ENCODE peak calls at places on chromosomes 6 and 20, in nine cellular contexts. P is body of pancreas, J is stomach, C is IMR-90, T is SJCRH30, W is astrocyte, H is PC-9, G is ovary, X is heart left ventricle. Z is an unnamed sample. For H3K4me1, the result is how much of the 10 kb centered on the place peaks cover.

GRCh38 chr20:60214901-60215522 is 256.8 kb downstream of the CDH26 start:
- DNase-seq in P (no peak), J (no peak), C (no peak), T (no peak), W (no peak), H (no peak), G (no peak), X (no peak), Z (no peak)

GRCh38 chr6:33672808-33673207 is 38.7 kb downstream of the UQCC2 start:
- DNase-seq in P (peak), J (no peak), C (peak), T (peak), W (peak), H (peak), G (peak), X (peak), Z (peak)

GRCh38 chr20:46520540-46520939 is 7.2 kb upstream of the ZNF334 start:
- DNase-seq in P (no peak), J (no peak), C (no peak), T (no peak), W (no peak), H (no peak), G (no peak), X (no peak), Z (no peak)

GRCh38 chr20:46131396-46131795 is 13.3 kb downstream of the CD40 start:
- DNase-seq in P (no peak), J (no peak), C (peak), T (no peak), W (peak), H (no peak), G (no peak), X (no peak), Z (no peak)

GRCh38 chr6:163839296-163839695 is 424.8 kb downstream of the QKI start:
- DNase-seq in P (no peak), J (no peak), C (no peak), T (no peak), W (no peak), H (no peak), G (no peak), X (no peak), Z (no peak)

GRCh38 chr6:63451238-63451637 is 121.0 kb upstream of the LOC128125822 start:
- DNase-seq in P (no peak), J (no peak), C (no peak), T (no peak), W (no peak), H (no peak), G (no peak), X (no peak), Z (no peak)

GRCh38 chr6:1383729-1384548 is 5.4 kb upstream of the FOXF2 start:
- DNase-seq in P (no peak), J (no peak), C (no peak), T (no peak), W (no peak), H (no peak), G (no peak), X (no peak), Z (no peak)

GRCh38 chr6:168609026-168609685 is 168.2 kb downstream of the SMOC2 start:
- DNase-seq in P (no peak), J (no peak), C (no peak), T (no peak), W (no peak), H (no peak), G (no peak), X (no peak), Z (no peak)

GRCh38 chr20:20820780-20821495 is 108.5 kb upstream of the RALGAPA2 start:
- DNase-seq in P (no peak), J (no peak), C (no peak), T (peak), W (no peak), H (no peak), G (no peak), X (no peak), Z (no peak)

GRCh38 chr6:62283828-62284411 is 2.1 kb downstream of the KHDRBS2 start:
- DNase-seq in P (no peak), J (no peak), C (peak), T (no peak), W (no peak), H (no peak), G (no peak), X (no peak), Z (no peak)

GRCh38 chr6:136343700-136344099 is 54.1 kb upstream of the BCLAF1 start:
- DNase-seq in P (no peak), J (no peak), C (no peak), T (no peak), W (no peak), H (no peak), G (no peak), X (no peak), Z (no peak)

GRCh38 chr6:166565084-166565651 is 21.3 kb downstream of the RAMACL start:
- DNase-seq in P (no peak), J (no peak), C (no peak), T (no peak), W (no peak), H (no peak), G (no peak), X (no peak), Z (no peak)

GRCh38 chr6:161658216-161658615 is 384.4 kb upstream of the AGPAT4 start:
- DNase-seq in P (no peak), J (no peak), C (no peak), T (no peak), W (no peak), H (no peak), G (no peak), X (no peak), Z (no peak)

GRCh38 chr20:49811825-49812462 is 684 bp upstream of the SLC9A8 start:
- DNase-seq in P (no peak), J (no peak), C (peak), T (peak), W (peak), H (no peak), G (peak), X (no peak), Z (no peak)

GRCh38 chr20:49813305-49813974 is 812 bp downstream of the SLC9A8 start:
- DNase-seq in P (no peak), J (no peak), C (no peak), T (no peak), W (no peak), H (no peak), G (no peak), X (no peak), Z (no peak)

GRCh38 chr20:49810491-49811190 is 2.0 kb upstream of the SLC9A8 start:
- DNase-seq in P (no peak), J (no peak), C (no peak), T (no peak), W (no peak), H (peak), G (no peak), X (no peak), Z (no peak)

GRCh38 chr20:49812463-49813304 is at the start of gene SLC9A8:
- DNase-seq in P (peak), J (peak), C (peak), T (peak), W (peak), H (peak), G (peak), X (peak), Z (peak)

GRCh38 chr20:49814057-49814675 is 1.5 kb downstream of the SLC9A8 start:
- DNase-seq in P (no peak), J (no peak), C (no peak), T (no peak), W (no peak), H (no peak), G (no peak), X (no peak), Z (no peak)
- H3K4me3 ChIP-seq in P (no peak), J (no peak), C (no peak), T (no peak), W (peak), H (peak), G (no peak), X (peak), Z (no peak)

GRCh38 chr20:63856111-63856511 is 5.2 kb upstream of the ABHD16B start:
- DNase-seq in P (no peak), J (no peak), C (no peak), T (no peak), W (no peak), H (no peak), G (peak), X (no peak), Z (no peak)
- H3K4me1 ChIP-seq in P (under half), J (half or more), C (under half), T (under half), W (under half), H (under half), G (under half), X (half or more), Z (under half)

DNA sequence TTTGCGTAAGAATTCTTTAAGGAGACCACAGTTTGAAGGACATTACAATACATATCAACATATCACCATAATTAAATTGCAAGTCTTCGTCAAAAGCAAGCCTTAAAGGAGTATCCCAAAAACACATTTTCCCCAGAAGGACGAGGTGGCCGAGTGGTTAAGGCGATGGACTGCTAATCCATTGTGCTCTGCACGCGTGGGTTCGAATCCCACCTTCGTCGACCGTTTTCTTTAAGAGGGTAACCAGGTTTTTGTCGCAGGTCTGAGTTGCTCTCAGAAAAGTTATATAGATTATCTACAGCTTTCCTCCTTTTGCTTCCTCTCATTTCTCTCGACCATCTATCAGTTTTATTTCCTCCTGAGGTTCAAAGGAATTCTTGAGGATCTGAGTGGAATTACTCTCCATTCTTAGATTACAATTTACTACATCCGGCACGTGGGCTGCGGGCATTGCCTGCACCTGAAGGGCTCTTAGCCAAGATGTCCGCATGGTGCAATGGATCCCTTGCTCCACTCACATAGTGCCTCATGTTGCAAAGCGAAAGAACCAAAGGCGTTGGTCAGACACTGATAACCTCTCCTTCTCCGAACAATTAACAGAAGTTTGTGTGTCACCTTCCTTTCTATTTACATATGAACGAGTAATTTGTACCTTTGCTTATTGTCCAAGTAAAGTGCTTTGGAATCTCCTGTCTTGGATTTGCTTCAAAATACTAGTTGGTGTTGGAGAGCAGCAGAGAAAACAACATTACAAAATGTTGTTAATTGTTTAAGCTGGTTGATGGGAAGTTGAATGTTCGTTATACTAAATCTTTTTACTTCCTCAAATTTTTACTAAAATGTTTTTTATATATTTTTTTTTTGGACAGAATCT is 14.0 kb downstream of the POM121L2 start:
- DNase-seq in P (no peak), J (no peak), C (peak), T (no peak), W (peak), H (peak), G (no peak), X (no peak), Z (peak)
- H3K4me3 ChIP-seq in P (no peak), J (no peak), C (peak), T (no peak), W (peak), H (peak), G (no peak), X (no peak), Z (peak)

GRCh38 chr6:132354517-132355167 is 46.6 kb downstream of the MOXD1 start:
- DNase-seq in P (no peak), J (peak), C (no peak), T (peak), W (no peak), H (no peak), G (no peak), X (no peak), Z (peak)
- H3K4me1 ChIP-seq in P (under half), J (under half), C (under half), T (under half), W (under half), H (under half), G (under half), X (under half), Z (under half)

DNA sequence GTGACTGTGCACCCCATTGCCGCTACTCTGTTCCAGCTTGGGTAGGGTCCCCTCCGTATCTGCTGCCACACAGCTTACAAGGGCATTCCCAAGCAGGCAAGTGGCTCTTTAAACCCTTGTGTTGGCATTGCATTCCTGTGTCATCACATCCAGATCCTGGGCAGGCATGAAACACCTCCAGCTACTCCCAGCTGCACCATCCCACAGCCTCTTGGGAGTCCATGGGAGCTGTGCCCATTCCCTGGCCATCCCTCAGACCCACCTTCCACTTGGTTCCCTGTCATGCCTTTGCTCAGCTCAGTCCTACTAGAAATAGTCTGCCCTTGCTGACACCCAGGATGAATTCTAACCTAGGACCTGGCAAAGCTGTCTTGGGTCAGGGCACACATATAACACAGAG is 87.7 kb downstream of the PSMG4 start:
- DNase-seq in P (no peak), J (no peak), C (no peak), T (no peak), W (no peak), H (no peak), G (no peak), X (no peak), Z (no peak)
- H3K4me3 ChIP-seq in P (no peak), J (no peak), C (no peak), T (no peak), W (no peak), H (no peak), G (no peak), X (no peak), Z (no peak)

GRCh38 chr6:7165002-7165735 is 57.4 kb downstream of the RREB1 start:
- DNase-seq in P (no peak), J (peak), C (peak), T (no peak), W (peak), H (no peak), G (no peak), X (no peak), Z (no peak)

GRCh38 chr6:7164536-7165001 is 56.8 kb downstream of the RREB1 start:
- DNase-seq in P (no peak), J (no peak), C (no peak), T (no peak), W (no peak), H (no peak), G (no peak), X (no peak), Z (no peak)

GRCh38 chr6:7163661-7164071 is 55.9 kb downstream of the RREB1 start:
- DNase-seq in P (no peak), J (no peak), C (no peak), T (no peak), W (no peak), H (no peak), G (no peak), X (no peak), Z (no peak)

GRCh38 chr6:7166410-7167293 is 58.9 kb downstream of the RREB1 start:
- DNase-seq in P (no peak), J (no peak), C (peak), T (peak), W (peak), H (no peak), G (no peak), X (no peak), Z (no peak)

DNA sequence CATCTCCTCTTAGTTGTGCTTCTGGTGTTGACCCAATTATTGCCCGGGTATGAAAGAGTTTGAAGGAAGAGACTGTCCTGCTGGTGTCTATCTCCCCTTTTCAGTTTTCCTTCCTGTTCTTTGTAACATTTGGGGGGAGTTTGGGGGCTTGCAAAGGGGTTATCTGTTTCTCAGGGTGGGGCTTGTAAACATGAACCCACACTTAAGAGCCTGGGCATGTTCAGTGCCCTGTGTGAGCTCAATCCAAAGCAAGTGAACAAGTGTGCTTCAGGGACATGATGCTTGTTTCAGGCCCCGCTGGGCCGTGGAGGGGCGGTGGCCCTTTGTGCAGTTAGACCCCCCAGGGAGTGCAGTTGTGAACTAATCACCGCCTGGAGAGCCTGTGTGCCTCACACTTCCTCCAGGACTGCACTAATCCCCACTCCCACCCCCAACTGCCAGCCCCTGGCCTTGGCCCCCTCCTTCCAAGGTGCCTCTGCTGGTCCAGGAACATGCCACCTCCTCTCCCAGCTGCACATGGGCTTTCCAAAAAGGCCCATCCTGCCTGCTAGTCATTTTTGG is 58.1 kb downstream of the RREB1 start:
- DNase-seq in P (no peak), J (no peak), C (no peak), T (peak), W (no peak), H (no peak), G (no peak), X (no peak), Z (no peak)
- H3K4me1 ChIP-seq in P (half or more), J (half or more), C (under half), T (under half), W (under half), H (under half), G (under half), X (under half), Z (under half)

DNA sequence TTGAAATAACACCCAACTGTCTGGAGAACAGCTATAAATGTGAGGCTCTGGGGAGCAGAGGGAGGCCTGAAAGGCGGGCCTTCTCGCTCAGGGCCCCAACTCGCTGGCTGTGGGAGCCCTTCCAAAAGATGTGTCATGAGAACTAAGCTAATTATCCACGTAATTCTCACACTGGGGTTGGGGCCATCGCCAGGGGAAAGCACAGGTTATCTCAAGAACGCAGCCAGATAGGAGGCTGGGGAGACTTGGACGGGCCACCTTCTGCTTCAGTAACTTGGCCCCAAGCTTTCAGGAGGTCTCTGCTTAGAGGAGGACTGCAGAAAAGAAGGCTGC is 1.6 kb downstream of the PXDC1 start:
- DNase-seq in P (peak), J (peak), C (peak), T (no peak), W (peak), H (peak), G (peak), X (peak), Z (no peak)
- H3K4me3 ChIP-seq in P (no peak), J (peak), C (peak), T (peak), W (peak), H (peak), G (peak), X (peak), Z (no peak)

GRCh38 chr20:33676652-33677645 is 2.7 kb upstream of the NECAB3 start:
- DNase-seq in P (no peak), J (no peak), C (no peak), T (no peak), W (no peak), H (no peak), G (peak), X (no peak), Z (no peak)

GRCh38 chr20:33677991-33678431 is 3.8 kb upstream of the NECAB3 start:
- DNase-seq in P (no peak), J (no peak), C (no peak), T (peak), W (no peak), H (no peak), G (peak), X (peak), Z (peak)

GRCh38 chr20:33674294-33675126 is at the start of gene NECAB3:
- DNase-seq in P (peak), J (peak), C (peak), T (peak), W (no peak), H (peak), G (peak), X (peak), Z (peak)

GRCh38 chr20:33675127-33675954 is 1.1 kb upstream of the NECAB3 start:
- DNase-seq in P (no peak), J (no peak), C (no peak), T (no peak), W (no peak), H (no peak), G (peak), X (no peak), Z (no peak)

DNA sequence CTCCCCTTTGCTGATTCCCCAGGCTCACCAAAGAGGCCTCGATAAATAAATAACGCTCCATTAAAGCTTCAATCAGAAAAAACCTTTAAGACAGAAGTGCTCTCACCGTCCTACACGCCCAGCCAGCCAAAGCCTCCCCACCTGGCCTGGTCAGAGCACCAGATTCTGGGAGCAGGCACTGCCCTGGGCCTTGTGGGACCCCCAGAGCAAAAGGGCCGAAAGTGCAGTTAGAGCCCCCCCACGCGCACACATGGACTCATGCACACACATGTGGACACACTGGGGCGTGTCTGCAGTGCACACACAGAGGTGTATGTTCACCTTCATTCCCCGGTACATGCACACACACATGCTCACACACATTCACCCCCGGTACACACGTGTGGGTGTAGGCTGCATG is 1.9 kb upstream of the NECAB3 start:
- DNase-seq in P (no peak), J (no peak), C (no peak), T (no peak), W (no peak), H (no peak), G (peak), X (no peak), Z (no peak)
- H3K4me1 ChIP-seq in P (under half), J (half or more), C (under half), T (half or more), W (under half), H (under half), G (under half), X (under half), Z (under half)

GRCh38 chr6:32109114-32109764 is at the start of gene TNXB:
- DNase-seq in P (no peak), J (no peak), C (no peak), T (no peak), W (no peak), H (no peak), G (peak), X (peak), Z (no peak)
- H3K4me3 ChIP-seq in P (no peak), J (peak), C (no peak), T (no peak), W (no peak), H (no peak), G (peak), X (peak), Z (no peak)

Z was measured in BE2C.